ENCODE peak calls at places on chromosomes 11 and 22, in eight cellular contexts. One of them, this sample, is unnamed.

GRCh38 chr22:28143206-28143605 is 224.2 kb upstream of the PITPNB start:
- DNase-seq in choroid plexus epithelial cell: no peak
- DNase-seq in epithelial cell of esophagus: no peak
- DNase-seq in AG10803: peak; percentile 67
- DNase-seq in NCI-H2107: no peak
- DNase-seq in endothelial cell: no peak
- DNase-seq in sciatic nerve: no peak
- DNase-seq in activated CD4-positive, alpha-beta T cell treated with anti-CD3 and anti-CD28 coated beads, Interleukin-2, amount 50 U/mL, for 1 hour: no peak
- DNase-seq in this sample: no peak

GRCh38 chr11:82233211-82233610 is 500.5 kb downstream of the FAM181B start:
- DNase-seq in choroid plexus epithelial cell: peak; percentile 1
- DNase-seq in epithelial cell of esophagus: no peak
- DNase-seq in AG10803: no peak
- DNase-seq in NCI-H2107: no peak
- DNase-seq in endothelial cell: no peak
- DNase-seq in sciatic nerve: no peak
- DNase-seq in activated CD4-positive, alpha-beta T cell treated with anti-CD3 and anti-CD28 coated beads, Interleukin-2, amount 50 U/mL, for 1 hour: no peak
- DNase-seq in this sample: no peak

GRCh38 chr22:50250555-50251471 is at the start of gene HDAC10:
- DNase-seq in choroid plexus epithelial cell: peak; percentile 82
- DNase-seq in epithelial cell of esophagus: peak; percentile 83
- DNase-seq in AG10803: peak; percentile 75
- DNase-seq in NCI-H2107: peak; percentile 55
- DNase-seq in endothelial cell: peak; percentile 84
- DNase-seq in sciatic nerve: peak; percentile 88
- DNase-seq in activated CD4-positive, alpha-beta T cell treated with anti-CD3 and anti-CD28 coated beads, Interleukin-2, amount 50 U/mL, for 1 hour: peak; percentile 72
- DNase-seq in this sample: peak; percentile 90

GRCh38 chr11:89443366-89444303 is 47.5 kb downstream of the NOX4 start:
- DNase-seq in choroid plexus epithelial cell: no peak
- DNase-seq in epithelial cell of esophagus: no peak
- DNase-seq in AG10803: no peak
- DNase-seq in NCI-H2107: no peak
- DNase-seq in endothelial cell: no peak
- DNase-seq in sciatic nerve: no peak
- DNase-seq in activated CD4-positive, alpha-beta T cell treated with anti-CD3 and anti-CD28 coated beads, Interleukin-2, amount 50 U/mL, for 1 hour: no peak
- DNase-seq in this sample: no peak

GRCh38 chr22:49966716-49967332 is 6.3 kb downstream of the PIM3 start:
- DNase-seq in choroid plexus epithelial cell: peak; percentile 53
- DNase-seq in epithelial cell of esophagus: no peak
- DNase-seq in AG10803: peak; percentile 59
- DNase-seq in NCI-H2107: no peak
- DNase-seq in endothelial cell: peak; percentile 22
- DNase-seq in sciatic nerve: peak; percentile 78
- DNase-seq in activated CD4-positive, alpha-beta T cell treated with anti-CD3 and anti-CD28 coated beads, Interleukin-2, amount 50 U/mL, for 1 hour: no peak
- DNase-seq in this sample: peak; percentile 87

GRCh38 chr22:20444325-20444724 is 6.7 kb upstream of the SCARF2 start:
- DNase-seq in choroid plexus epithelial cell: no peak
- DNase-seq in epithelial cell of esophagus: no peak
- DNase-seq in AG10803: no peak
- DNase-seq in NCI-H2107: no peak
- DNase-seq in endothelial cell: no peak
- DNase-seq in sciatic nerve: no peak
- DNase-seq in activated CD4-positive, alpha-beta T cell treated with anti-CD3 and anti-CD28 coated beads, Interleukin-2, amount 50 U/mL, for 1 hour: no peak
- DNase-seq in this sample: no peak

GRCh38 chr11:19374189-19374588 is 133.4 kb upstream of the E2F8 start:
- DNase-seq in choroid plexus epithelial cell: peak; percentile 83
- DNase-seq in epithelial cell of esophagus: peak; percentile 96
- DNase-seq in AG10803: peak; percentile 98
- DNase-seq in NCI-H2107: no peak
- DNase-seq in endothelial cell: no peak
- DNase-seq in sciatic nerve: no peak
- DNase-seq in activated CD4-positive, alpha-beta T cell treated with anti-CD3 and anti-CD28 coated beads, Interleukin-2, amount 50 U/mL, for 1 hour: no peak
- DNase-seq in this sample: no peak

GRCh38 chr11:22828373-22828772 is 1.2 kb downstream of the SVIP start:
- DNase-seq in choroid plexus epithelial cell: no peak
- DNase-seq in epithelial cell of esophagus: no peak
- DNase-seq in AG10803: no peak
- DNase-seq in NCI-H2107: no peak
- DNase-seq in endothelial cell: no peak
- DNase-seq in sciatic nerve: no peak
- DNase-seq in activated CD4-positive, alpha-beta T cell treated with anti-CD3 and anti-CD28 coated beads, Interleukin-2, amount 50 U/mL, for 1 hour: no peak
- DNase-seq in this sample: no peak

GRCh38 chr11:7422544-7423331 is 62.6 kb upstream of the OLFML1 start:
- DNase-seq in choroid plexus epithelial cell: no peak
- DNase-seq in epithelial cell of esophagus: no peak
- DNase-seq in AG10803: no peak
- DNase-seq in NCI-H2107: no peak
- DNase-seq in endothelial cell: no peak
- DNase-seq in sciatic nerve: no peak
- DNase-seq in activated CD4-positive, alpha-beta T cell treated with anti-CD3 and anti-CD28 coated beads, Interleukin-2, amount 50 U/mL, for 1 hour: no peak
- DNase-seq in this sample: no peak

GRCh38 chr22:39872548-39872947 is 21.0 kb downstream of the ENTHD1 start:
- DNase-seq in choroid plexus epithelial cell: no peak
- DNase-seq in epithelial cell of esophagus: no peak
- DNase-seq in AG10803: no peak
- DNase-seq in NCI-H2107: no peak
- DNase-seq in endothelial cell: no peak
- DNase-seq in sciatic nerve: no peak
- DNase-seq in activated CD4-positive, alpha-beta T cell treated with anti-CD3 and anti-CD28 coated beads, Interleukin-2, amount 50 U/mL, for 1 hour: no peak
- DNase-seq in this sample: no peak

GRCh38 chr11:69442012-69442806 is 39.3 kb upstream of the LINC01488 start:
- DNase-seq in choroid plexus epithelial cell: no peak
- DNase-seq in epithelial cell of esophagus: peak; percentile 79
- DNase-seq in AG10803: peak; percentile 23
- DNase-seq in NCI-H2107: no peak
- DNase-seq in endothelial cell: no peak
- DNase-seq in sciatic nerve: no peak
- DNase-seq in activated CD4-positive, alpha-beta T cell treated with anti-CD3 and anti-CD28 coated beads, Interleukin-2, amount 50 U/mL, for 1 hour: no peak
- DNase-seq in this sample: no peak

GRCh38 chr22:28570697-28571373 is 108.8 kb downstream of the TTC28 start:
- DNase-seq in choroid plexus epithelial cell: peak; percentile 32
- DNase-seq in epithelial cell of esophagus: no peak
- DNase-seq in AG10803: no peak
- DNase-seq in NCI-H2107: no peak
- DNase-seq in endothelial cell: no peak
- DNase-seq in sciatic nerve: no peak
- DNase-seq in activated CD4-positive, alpha-beta T cell treated with anti-CD3 and anti-CD28 coated beads, Interleukin-2, amount 50 U/mL, for 1 hour: no peak
- DNase-seq in this sample: no peak

GRCh38 chr11:64874308-64874707 is 4.1 kb downstream of the EHD1 start:
- DNase-seq in choroid plexus epithelial cell: no peak
- DNase-seq in epithelial cell of esophagus: no peak
- DNase-seq in AG10803: no peak
- DNase-seq in NCI-H2107: no peak
- DNase-seq in endothelial cell: no peak
- DNase-seq in sciatic nerve: no peak
- DNase-seq in activated CD4-positive, alpha-beta T cell treated with anti-CD3 and anti-CD28 coated beads, Interleukin-2, amount 50 U/mL, for 1 hour: no peak
- DNase-seq in this sample: no peak

GRCh38 chr11:120068114-120068573 is 69.8 kb downstream of the TRIM29 start:
- DNase-seq in choroid plexus epithelial cell: peak; percentile 62
- DNase-seq in epithelial cell of esophagus: peak; percentile 22
- DNase-seq in AG10803: peak; percentile 12
- DNase-seq in NCI-H2107: no peak
- DNase-seq in endothelial cell: no peak
- DNase-seq in sciatic nerve: no peak
- DNase-seq in activated CD4-positive, alpha-beta T cell treated with anti-CD3 and anti-CD28 coated beads, Interleukin-2, amount 50 U/mL, for 1 hour: no peak
- DNase-seq in this sample: no peak

GRCh38 chr22:23682082-23682481 is 8.7 kb upstream of the RGL4 start:
- DNase-seq in choroid plexus epithelial cell: no peak
- DNase-seq in epithelial cell of esophagus: no peak
- DNase-seq in AG10803: no peak
- DNase-seq in NCI-H2107: no peak
- DNase-seq in endothelial cell: no peak
- DNase-seq in sciatic nerve: no peak
- DNase-seq in activated CD4-positive, alpha-beta T cell treated with anti-CD3 and anti-CD28 coated beads, Interleukin-2, amount 50 U/mL, for 1 hour: no peak
- DNase-seq in this sample: no peak

GRCh38 chr11:112481893-112482292 is 221.2 kb upstream of the PLET1 start:
- DNase-seq in choroid plexus epithelial cell: no peak
- DNase-seq in epithelial cell of esophagus: no peak
- DNase-seq in AG10803: no peak
- DNase-seq in NCI-H2107: no peak
- DNase-seq in endothelial cell: no peak
- DNase-seq in sciatic nerve: no peak
- DNase-seq in activated CD4-positive, alpha-beta T cell treated with anti-CD3 and anti-CD28 coated beads, Interleukin-2, amount 50 U/mL, for 1 hour: no peak
- DNase-seq in this sample: no peak

GRCh38 chr11:117002639-117003305 is 95.5 kb downstream of the SIK3 start:
- DNase-seq in choroid plexus epithelial cell: no peak
- DNase-seq in epithelial cell of esophagus: no peak
- DNase-seq in AG10803: no peak
- DNase-seq in NCI-H2107: no peak
- DNase-seq in endothelial cell: no peak
- DNase-seq in sciatic nerve: no peak
- DNase-seq in activated CD4-positive, alpha-beta T cell treated with anti-CD3 and anti-CD28 coated beads, Interleukin-2, amount 50 U/mL, for 1 hour: no peak
- DNase-seq in this sample: no peak

GRCh38 chr11:99371257-99371656 is 350.5 kb downstream of the CNTN5 start:
- DNase-seq in choroid plexus epithelial cell: peak; percentile 10
- DNase-seq in epithelial cell of esophagus: no peak
- DNase-seq in AG10803: no peak
- DNase-seq in NCI-H2107: no peak
- DNase-seq in endothelial cell: no peak
- DNase-seq in sciatic nerve: no peak
- DNase-seq in activated CD4-positive, alpha-beta T cell treated with anti-CD3 and anti-CD28 coated beads, Interleukin-2, amount 50 U/mL, for 1 hour: no peak
- DNase-seq in this sample: no peak

GRCh38 chr22:30348837-30349236 is 7.9 kb downstream of the SF3A1 start:
- DNase-seq in choroid plexus epithelial cell: no peak
- DNase-seq in epithelial cell of esophagus: no peak
- DNase-seq in AG10803: peak; percentile 71
- DNase-seq in NCI-H2107: no peak
- DNase-seq in endothelial cell: no peak
- DNase-seq in sciatic nerve: no peak
- DNase-seq in activated CD4-positive, alpha-beta T cell treated with anti-CD3 and anti-CD28 coated beads, Interleukin-2, amount 50 U/mL, for 1 hour: no peak
- DNase-seq in this sample: no peak

GRCh38 chr22:23193882-23194281 is 13.6 kb downstream of the BCR start:
- DNase-seq in choroid plexus epithelial cell: no peak
- DNase-seq in epithelial cell of esophagus: peak; percentile 41
- DNase-seq in AG10803: no peak
- DNase-seq in NCI-H2107: no peak
- DNase-seq in endothelial cell: no peak
- DNase-seq in sciatic nerve: no peak
- DNase-seq in activated CD4-positive, alpha-beta T cell treated with anti-CD3 and anti-CD28 coated beads, Interleukin-2, amount 50 U/mL, for 1 hour: no peak
- DNase-seq in this sample: no peak

GRCh38 chr11:105862736-105863367 is 159.2 kb downstream of the MSANTD4 start:
- DNase-seq in choroid plexus epithelial cell: peak; percentile 80
- DNase-seq in epithelial cell of esophagus: peak; percentile 64
- DNase-seq in AG10803: peak; percentile 55
- DNase-seq in NCI-H2107: peak; percentile 1
- DNase-seq in endothelial cell: no peak
- DNase-seq in sciatic nerve: no peak
- DNase-seq in activated CD4-positive, alpha-beta T cell treated with anti-CD3 and anti-CD28 coated beads, Interleukin-2, amount 50 U/mL, for 1 hour: no peak
- DNase-seq in this sample: no peak

This sample was measured in cardiac septum.